ENCODE peak calls at places on chromosomes 13 and 19, in nine cellular contexts. A, Z, Y, O, S, R, T, W and V are unnamed samples.

GRCh38 chr13:88196106-88196505 is 524.9 kb downstream of the SLITRK5 start:
- DNase-seq in W (no peak), R (no peak), T (no peak), A (no peak), S (no peak), Y (no peak), O (no peak), Z (no peak), V (no peak)

GRCh38 chr19:5171711-5172110 is 168.9 kb downstream of the PTPRS start:
- DNase-seq in A (no peak), Z (no peak), Y (no peak), S (no peak), W (no peak), R (no peak), T (no peak), O (peak; percentile 17), V (no peak)

GRCh38 chr13:27533155-27533643 is 82.8 kb upstream of the MTIF3 start:
- DNase-seq in W (peak; percentile 45), A (peak; percentile 52), Z (peak; percentile 41), Y (peak; percentile 94), O (peak; percentile 94), S (peak; percentile 30), R (peak; percentile 91), T (peak; percentile 96), V (peak; percentile 24)

GRCh38 chr19:29673451-29674371 is 8.4 kb downstream of the PLEKHF1 start:
- DNase-seq in S (no peak), Y (no peak), W (no peak), R (no peak), O (peak; percentile 68), A (no peak), Z (no peak), T (no peak), V (no peak)

GRCh38 chr13:109938255-109938936 is 152.0 kb upstream of the IRS2 start:
- DNase-seq in R (no peak), Z (peak; percentile 68), W (no peak), O (no peak), T (no peak), A (no peak), Y (no peak), S (no peak), V (no peak)

GRCh38 chr13:83232626-83233025 is 649.6 kb downstream of the SLITRK1 start:
- DNase-seq in O (no peak), Y (no peak), S (no peak), W (no peak), A (no peak), Z (no peak), T (no peak), R (no peak), V (no peak)

GRCh38 chr13:61685683-61686013 is 270.0 kb upstream of the PCDH20 start:
- DNase-seq in A (no peak), Y (no peak), R (peak; percentile 61), Z (no peak), S (no peak), T (peak; percentile 35), O (no peak), W (no peak), V (no peak)

GRCh38 chr19:58332697-58333096 is 5.9 kb downstream of the ZSCAN22 start:
- DNase-seq in Z (no peak), T (no peak), O (no peak), Y (no peak), S (no peak), A (no peak), R (no peak), W (no peak), V (no peak)

GRCh38 chr19:51971624-51972023 is 15.0 kb downstream of the ZNF350 start:
- DNase-seq in A (no peak), O (no peak), T (no peak), W (no peak), Y (no peak), S (no peak), R (no peak), Z (no peak), V (no peak)

GRCh38 chr13:25046985-25047660 is 48.8 kb upstream of the PABPC3 start:
- DNase-seq in A (no peak), Z (peak; percentile 0), Y (peak; percentile 67), T (peak; percentile 63), S (no peak), W (no peak), R (peak; percentile 71), O (peak; percentile 46), V (peak; percentile 31)

GRCh38 chr19:39599116-39599515 is 3.2 kb upstream of the LGALS13 start:
- DNase-seq in A (no peak), W (no peak), Z (no peak), Y (peak; percentile 35), T (peak; percentile 60), R (peak; percentile 67), S (no peak), O (no peak), V (no peak)

GRCh38 chr19:50795665-50796073 is 5.5 kb downstream of the ACP4 start:
- DNase-seq in S (no peak), Y (no peak), T (no peak), O (no peak), Z (no peak), R (no peak), W (no peak), A (no peak), V (no peak)

GRCh38 chr19:50311723-50312635 is 17.2 kb downstream of the KCNC3 start:
- DNase-seq in S (no peak), O (no peak), T (no peak), A (no peak), Z (no peak), W (no peak), R (peak; percentile 84), Y (peak; percentile 52), V (peak; percentile 57)

GRCh38 chr13:41563501-41564001 is 106.2 kb downstream of the RGCC start:
- DNase-seq in T (no peak), R (no peak), W (no peak), O (no peak), A (no peak), Z (no peak), S (no peak), Y (no peak), V (no peak)

GRCh38 chr13:49308977-49309408 is 61.3 kb downstream of the CDADC1 start:
- DNase-seq in T (no peak), A (peak; percentile 66), W (no peak), R (no peak), Y (no peak), Z (no peak), S (no peak), O (peak; percentile 75), V (no peak)

GRCh38 chr19:34459614-34460013 is 21.9 kb upstream of the WTIP start:
- DNase-seq in Y (no peak), T (no peak), O (no peak), S (no peak), W (no peak), R (no peak), Z (no peak), A (no peak), V (no peak)

GRCh38 chr13:80679423-80679822 is 338.5 kb upstream of the SPRY2 start:
- DNase-seq in Y (no peak), A (no peak), T (no peak), Z (no peak), S (no peak), W (no peak), O (no peak), R (no peak), V (no peak)

GRCh38 chr19:29663861-29664752 is 1.2 kb upstream of the PLEKHF1 start:
- DNase-seq in S (no peak), Y (no peak), R (no peak), Z (no peak), O (peak; percentile 68), T (no peak), W (no peak), A (peak; percentile 86), V (no peak)

GRCh38 chr19:54937926-54938325 is 9.4 kb downstream of the NLRP7 start:
- DNase-seq in W (no peak), O (no peak), T (no peak), S (no peak), Y (no peak), A (no peak), Z (no peak), R (no peak), V (no peak)

GRCh38 chr19:53549354-53549753 is 11.4 kb downstream of the ZNF331 start:
- DNase-seq in S (no peak), Y (no peak), Z (no peak), A (no peak), O (no peak), W (no peak), R (no peak), T (no peak), V (no peak)

DNA sequence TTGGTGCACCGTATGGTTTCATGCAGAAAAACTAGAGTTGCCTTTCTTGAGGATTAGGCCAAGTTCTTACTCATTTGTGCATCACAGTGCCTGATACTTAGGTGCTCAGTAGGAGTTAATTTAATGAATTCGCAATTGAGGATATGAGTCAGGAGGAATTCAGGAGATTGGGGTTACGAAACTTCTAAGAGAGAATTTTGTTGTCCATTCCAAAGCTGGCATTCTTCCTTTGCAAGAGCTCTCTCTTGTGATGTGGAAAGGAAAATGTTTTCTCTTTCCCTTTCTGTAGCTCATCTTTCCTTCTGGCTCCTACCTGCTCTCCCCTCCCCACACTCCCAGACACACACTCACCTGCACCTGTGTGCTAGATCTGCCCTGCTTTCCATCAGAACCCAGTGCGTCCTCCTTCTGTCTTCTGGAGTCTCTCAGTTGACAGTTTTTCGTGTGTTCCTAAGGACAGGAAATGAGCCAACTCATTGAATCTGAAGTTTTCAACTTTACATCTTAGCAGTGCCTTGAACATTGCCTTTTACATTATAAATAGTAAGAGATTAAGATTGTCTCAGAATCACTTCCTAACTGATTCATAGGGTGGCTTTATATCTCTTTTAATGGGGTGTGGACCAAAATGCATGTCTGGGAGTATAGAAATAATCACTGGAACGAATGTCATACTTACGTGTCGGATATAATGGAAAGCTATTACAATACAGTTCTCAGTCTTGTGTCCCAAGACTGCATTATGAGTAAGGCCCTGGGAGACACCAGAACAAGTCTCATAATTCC is 19.7 kb upstream of the ERCC5 start:
- DNase-seq in Z (peak; percentile 71), W (no peak), A (no peak), O (no peak), T (no peak), S (no peak), R (no peak), Y (no peak), V (no peak)
- TF ChIP-seq CTCF in Z (no peak), W (no peak), A (no peak), O (no peak), T (no peak), S (no peak), R (peak; percentile 12), Y (no peak), V (no peak)

GRCh38 chr13:72839831-72840426 is 58.0 kb downstream of the PIBF1 start:
- DNase-seq in R (peak; percentile 44), A (no peak), S (peak; percentile 10), W (peak; percentile 19), T (peak; percentile 51), Z (peak; percentile 3), O (no peak), Y (peak; percentile 8), V (no peak)
- TF ChIP-seq CTCF in R (peak; percentile 65), A (peak; percentile 51), S (peak; percentile 19), W (peak; percentile 61), T (peak; percentile 66), Z (peak; percentile 74), O (peak; percentile 74), Y (peak; percentile 81), V (peak; percentile 66)

GRCh38 chr19:2495130-2495641 is 19.3 kb downstream of the GADD45B start:
- DNase-seq in Y (no peak), A (peak; percentile 83), W (no peak), R (peak; percentile 91), Z (no peak), O (peak; percentile 94), S (no peak), T (no peak), V (no peak)
- TF ChIP-seq CTCF in Y (no peak), A (no peak), W (no peak), R (peak; percentile 6), Z (no peak), O (no peak), S (no peak), T (no peak), V (no peak)

GRCh38 chr13:26482451-26483197 is 74.9 kb upstream of the WASF3 start:
- DNase-seq in O (no peak), Y (peak; percentile 71), S (peak; percentile 53), Z (no peak), T (peak; percentile 71), A (peak; percentile 24), W (peak; percentile 47), R (peak; percentile 68), V (peak; percentile 75)
- TF ChIP-seq CTCF in O (peak; percentile 87), Y (peak; percentile 84), S (peak; percentile 85), Z (peak; percentile 96), T (peak; percentile 93), A (peak; percentile 87), W (peak; percentile 85), R (peak; percentile 94), V (peak; percentile 81)